ENCODE peak calls at places on chromosomes 11 and 22, in nine cellular contexts. Q, J, A, L, M, B, Y, T and F are unnamed samples.

GRCh38 chr22:26860233-26860765 is 202.9 kb downstream of the MIAT start:
- DNase-seq in Q (no peak), J (no peak), B (no peak), Y (no peak), M (no peak), A (no peak), T (no peak), L (no peak), F (no peak)

GRCh38 chr22:39417641-39418040 is 18.1 kb downstream of the TAB1 start:
- DNase-seq in T (no peak), Q (no peak), Y (no peak), J (no peak), M (no peak), A (no peak), L (no peak), B (no peak), F (no peak)

GRCh38 chr11:61254403-61255025 is 13.5 kb downstream of the PGA5 start:
- DNase-seq in B (peak), Q (peak), T (peak), J (peak), A (peak), M (no peak), L (peak), Y (no peak), F (peak)

GRCh38 chr11:71194702-71195101 is 57.7 kb downstream of the SHANK2 start:
- DNase-seq in T (no peak), M (no peak), A (no peak), L (no peak), J (no peak), Y (no peak), Q (no peak), B (no peak), F (no peak)

GRCh38 chr22:39185601-39186012 is 33.1 kb upstream of the CBX7 start:
- DNase-seq in M (no peak), A (no peak), B (no peak), L (no peak), T (no peak), Q (no peak), J (no peak), Y (peak), F (no peak)

GRCh38 chr11:91394718-91395414 is 829.8 kb upstream of the FAT3 start:
- DNase-seq in T (no peak), Q (no peak), L (no peak), Y (no peak), A (no peak), J (no peak), M (no peak), B (no peak), F (no peak)

GRCh38 chr11:128488471-128488870 is 98.9 kb downstream of the ETS1 start:
- DNase-seq in L (no peak), T (no peak), J (no peak), Q (no peak), A (peak), Y (no peak), M (peak), B (peak), F (no peak)

GRCh38 chr11:34316347-34317037 is 41.3 kb downstream of the ABTB2 start:
- DNase-seq in A (no peak), Q (no peak), T (no peak), L (no peak), M (no peak), J (no peak), B (no peak), Y (no peak), F (no peak)

GRCh38 chr11:74650498-74650897 is 58.1 kb downstream of the POLD3 start:
- DNase-seq in A (peak), L (no peak), Q (no peak), Y (no peak), J (no peak), M (no peak), T (no peak), B (peak), F (no peak)

GRCh38 chr11:64848779-64849599 is 4.5 kb upstream of the CDC42BPG start:
- DNase-seq in Y (no peak), L (no peak), J (peak), B (no peak), Q (no peak), M (no peak), A (no peak), T (no peak), F (no peak)

GRCh38 chr22:45192701-45193187 is 29.0 kb downstream of the NUP50 start:
- DNase-seq in J (peak), Y (no peak), T (no peak), L (no peak), Q (peak), M (no peak), A (no peak), B (no peak), F (no peak)

GRCh38 chr11:58832246-58832645 is 12.3 kb downstream of the GLYATL2 start:
- DNase-seq in L (no peak), A (no peak), Q (no peak), J (no peak), Y (no peak), M (no peak), B (no peak), T (no peak), F (no peak)

GRCh38 chr22:17013396-17014100 is 5.5 kb upstream of the GAB4 start:
- DNase-seq in Y (no peak), T (no peak), A (no peak), M (no peak), J (no peak), Q (no peak), B (no peak), L (no peak), F (no peak)

GRCh38 chr11:134416726-134417125 is 4.7 kb upstream of the B3GAT1 start:
- DNase-seq in Q (no peak), M (no peak), A (no peak), L (no peak), B (no peak), J (no peak), T (no peak), Y (no peak), F (no peak)

GRCh38 chr11:60891103-60891741 is 15.2 kb downstream of the PRPF19 start:
- DNase-seq in Q (peak), B (no peak), L (no peak), M (no peak), J (no peak), A (no peak), Y (no peak), T (no peak), F (no peak)

GRCh38 chr11:114354076-114354475 is 46.2 kb downstream of the C11orf71 start:
- DNase-seq in M (peak), Y (no peak), L (no peak), Q (no peak), A (no peak), J (no peak), B (peak), T (no peak), F (no peak)

GRCh38 chr11:82174610-82175009 is 559.1 kb downstream of the FAM181B start:
- DNase-seq in B (no peak), M (no peak), L (no peak), Q (no peak), Y (no peak), T (no peak), J (no peak), A (no peak), F (no peak)

GRCh38 chr11:81497202-81497804 is 1236.4 kb downstream of the FAM181B start:
- DNase-seq in Y (no peak), Q (peak), L (no peak), J (no peak), M (no peak), T (peak), B (peak), A (no peak), F (peak)

GRCh38 chr11:72321381-72321996 is 77.5 kb upstream of the PHOX2A start:
- DNase-seq in J (no peak), L (no peak), M (no peak), Y (no peak), B (no peak), T (no peak), A (no peak), Q (no peak), F (no peak)

GRCh38 chr11:30329150-30329940 is 6.4 kb downstream of the ARL14EP start:
- DNase-seq in J (no peak), T (no peak), Y (no peak), M (no peak), L (no peak), A (no peak), Q (no peak), B (no peak), F (no peak)

GRCh38 chr22:19167106-19167869 is 11.2 kb downstream of the SLC25A1 start:
- DNase-seq in B (no peak), M (no peak), J (no peak), Q (no peak), L (no peak), Y (no peak), A (no peak), T (no peak), F (no peak)

GRCh38 chr22:31272522-31273446 is 19.5 kb downstream of the PIK3IP1 start:
- DNase-seq in J (peak), A (peak), M (no peak), L (peak), Q (peak), T (no peak), Y (no peak), B (peak), F (peak)

GRCh38 chr22:36010090-36010489 is 18.5 kb downstream of the RBFOX2 start:
- DNase-seq in Q (peak), L (peak), Y (no peak), A (no peak), T (no peak), B (no peak), J (peak), M (no peak), F (peak)

GRCh38 chr22:38696606-38697005 is 4.1 kb downstream of the JOSD1 start:
- DNase-seq in Q (no peak), B (no peak), J (no peak), T (no peak), Y (no peak), L (no peak), A (peak), M (peak), F (no peak)

GRCh38 chr11:116454020-116454645 is 318.7 kb downstream of the BUD13 start:
- DNase-seq in Q (peak), T (no peak), B (no peak), Y (no peak), J (peak), A (no peak), L (peak), M (peak), F (peak)

GRCh38 chr11:44789466-44789865 is 62.7 kb downstream of the TSPAN18 start:
- DNase-seq in M (no peak), T (no peak), A (no peak), B (no peak), J (no peak), Y (no peak), Q (no peak), L (no peak), F (no peak)

GRCh38 chr22:19942071-19942885 is 660 bp upstream of the TXNRD2 start:
- DNase-seq in A (no peak), T (no peak), J (no peak), L (no peak), M (peak), Y (no peak), Q (no peak), B (no peak), F (no peak)

GRCh38 chr11:17613983-17614382 is 66.9 kb downstream of the OTOG start:
- DNase-seq in J (no peak), M (no peak), T (no peak), Y (no peak), B (no peak), L (no peak), Q (no peak), A (no peak), F (no peak)

GRCh38 chr11:17611049-17611448 is 64.0 kb downstream of the OTOG start:
- DNase-seq in A (no peak), B (no peak), Y (no peak), J (no peak), Q (no peak), M (no peak), L (no peak), T (no peak), F (no peak)

GRCh38 chr11:17611503-17612220 is 64.6 kb downstream of the OTOG start:
- DNase-seq in B (no peak), T (no peak), Y (no peak), M (no peak), J (no peak), A (no peak), Q (no peak), L (no peak), F (no peak)

GRCh38 chr11:17613428-17613962 is 66.4 kb downstream of the OTOG start:
- DNase-seq in Y (no peak), B (no peak), M (no peak), J (no peak), L (no peak), T (no peak), A (no peak), Q (no peak), F (no peak)

DNA sequence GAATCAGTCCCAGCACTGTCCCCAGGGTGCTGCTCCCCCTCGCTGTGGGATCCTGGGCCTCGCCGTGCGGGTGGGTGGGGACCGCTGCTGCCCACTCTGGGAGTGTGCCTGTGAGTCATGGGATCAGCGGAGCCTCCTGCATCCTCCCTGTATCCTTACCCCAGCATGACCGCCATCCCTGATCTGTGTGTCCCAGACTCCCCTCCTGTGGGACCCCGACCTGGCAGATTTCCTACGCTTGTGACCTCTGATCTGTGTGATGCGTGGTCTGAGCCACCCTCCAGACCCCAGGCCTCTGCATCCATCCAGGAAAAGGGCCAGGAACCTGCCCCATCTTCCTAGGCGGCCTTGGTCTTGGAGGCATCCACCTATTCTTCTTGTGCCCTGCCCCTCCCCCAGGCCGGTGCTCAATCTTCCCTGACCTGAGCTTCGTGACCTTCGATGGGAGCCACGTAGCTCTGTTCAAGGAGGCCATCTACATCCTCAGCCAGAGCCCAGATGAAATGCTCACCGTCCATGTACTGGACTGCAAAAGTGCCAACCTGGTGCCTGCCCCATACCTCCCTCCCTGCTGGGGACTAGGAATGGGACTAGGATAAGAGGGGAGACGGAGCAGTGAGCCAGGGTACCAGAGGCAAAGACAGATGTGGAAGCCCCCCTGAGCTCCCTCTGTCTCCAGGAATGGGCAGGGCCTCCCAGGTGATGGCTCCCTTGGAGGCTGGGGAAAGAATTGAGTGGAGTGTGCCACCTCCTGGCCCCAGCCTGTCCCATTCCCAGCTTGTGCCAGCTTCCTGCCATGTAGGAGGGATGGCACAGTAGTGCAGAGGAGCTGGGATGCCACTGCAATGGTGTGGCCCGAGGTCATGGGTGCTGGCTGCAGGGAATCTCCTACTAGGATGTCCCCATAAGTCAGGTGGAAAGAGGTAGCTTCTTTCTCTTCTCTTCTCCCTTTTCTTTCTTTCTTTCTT is 65.4 kb downstream of the OTOG start:
- DNase-seq in J (no peak), Y (no peak), A (no peak), Q (no peak), L (no peak), M (no peak), B (no peak), T (no peak), F (no peak)
- TF ChIP-seq CTCF in J (no peak), Y (no peak), A (no peak), Q (no peak), L (no peak), M (no peak), B (no peak), T (no peak), F (no peak)

GRCh38 chr11:118895093-118896039 is 11.7 kb downstream of the CXCR5 start:
- DNase-seq in L (no peak), T (no peak), Y (no peak), B (no peak), J (no peak), A (no peak), Q (no peak), M (no peak), F (no peak)
- TF ChIP-seq CTCF in L (no peak), T (no peak), Y (no peak), B (no peak), J (no peak), A (no peak), Q (no peak), M (no peak), F (no peak)

DNA sequence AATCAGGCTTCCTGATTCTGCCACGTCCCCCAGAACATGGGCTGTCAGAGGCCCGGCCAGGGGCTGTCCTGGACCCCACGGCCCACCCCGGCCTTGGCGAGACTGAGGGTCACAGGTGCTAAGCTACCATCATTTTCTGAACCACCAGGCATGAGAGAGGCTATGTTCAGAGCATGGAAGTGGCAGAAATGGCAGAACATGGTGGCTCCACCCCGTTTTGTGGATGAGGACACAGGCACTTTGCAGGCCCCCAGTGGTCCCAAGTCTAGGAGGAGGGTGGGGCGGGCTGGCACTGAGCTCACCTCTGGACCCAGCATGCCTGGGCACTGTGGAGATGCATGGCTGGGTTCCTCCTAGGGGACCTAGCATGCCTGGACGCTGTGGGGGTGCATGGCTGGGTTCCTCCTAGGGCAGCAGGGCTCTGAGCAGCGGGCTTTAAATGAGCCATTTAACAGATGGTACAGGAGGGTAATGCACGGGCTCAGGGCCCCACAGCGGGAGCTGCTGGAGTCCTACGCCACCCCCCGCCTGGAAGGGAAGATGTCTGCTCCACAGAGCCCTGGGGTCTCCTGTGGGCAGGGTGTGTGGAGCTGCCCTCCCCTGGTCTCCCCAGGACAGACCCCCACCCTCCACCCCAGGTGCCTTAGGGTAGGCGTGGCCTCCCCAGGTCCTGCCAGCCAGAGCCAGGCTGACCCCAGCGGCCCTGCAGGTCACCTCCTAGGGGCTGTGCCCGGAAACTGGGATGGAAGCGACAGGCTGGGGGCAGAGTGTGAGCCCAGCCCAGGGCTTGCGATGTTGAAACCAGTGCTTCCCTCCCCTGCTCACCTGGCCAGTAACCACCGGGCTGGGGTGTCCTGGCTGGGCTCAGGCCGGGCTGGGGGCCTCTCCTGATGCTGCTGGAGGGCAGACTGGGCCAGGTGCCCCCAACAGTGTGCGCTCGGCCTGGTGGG is 6.1 kb upstream of the MUC5AC start:
- DNase-seq in L (peak), Q (no peak), B (no peak), J (peak), Y (no peak), M (no peak), T (no peak), A (no peak), F (no peak)
- TF ChIP-seq CTCF in L (no peak), Q (no peak), B (no peak), J (no peak), Y (no peak), M (no peak), T (no peak), A (no peak), F (no peak)

GRCh38 chr22:43186272-43187170 is at the start of gene TTLL12:
- DNase-seq in A (no peak), B (no peak), Q (peak), Y (no peak), T (no peak), J (peak), L (peak), M (no peak), F (peak)
- TF ChIP-seq CTCF in A (no peak), B (no peak), Q (no peak), Y (no peak), T (no peak), J (no peak), L (no peak), M (no peak), F (no peak)

DNA sequence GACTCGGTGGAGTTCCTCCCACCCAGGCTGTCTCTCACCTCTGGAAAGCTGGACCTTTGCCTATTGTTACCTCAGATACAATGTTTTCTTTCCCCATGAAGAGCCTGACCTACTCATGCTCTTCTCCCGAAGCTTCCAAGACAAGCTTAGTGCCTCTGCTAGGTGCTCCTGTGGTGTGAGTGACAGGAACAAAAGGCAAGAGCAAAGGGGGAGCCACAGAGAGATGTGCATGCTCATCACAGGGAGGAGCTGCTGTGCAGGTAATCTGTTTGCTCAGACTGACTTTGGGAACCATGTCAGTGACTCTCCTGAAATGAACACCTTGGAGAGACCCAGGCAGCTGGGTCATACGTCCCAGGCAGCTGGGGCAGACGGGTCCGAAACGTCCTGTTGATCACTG is 53.6 kb upstream of the VSTM5 start:
- DNase-seq in L (no peak), Y (no peak), T (no peak), A (no peak), B (no peak), Q (no peak), J (peak), M (no peak), F (no peak)
- TF ChIP-seq CTCF in L (no peak), Y (no peak), T (no peak), A (no peak), B (no peak), Q (no peak), J (peak), M (no peak), F (no peak)

GRCh38 chr22:18068381-18068988 is 9.3 kb upstream of the PEX26 start:
- DNase-seq in L (no peak), Y (no peak), T (no peak), B (no peak), M (no peak), J (no peak), Q (peak), A (no peak), F (no peak)

GRCh38 chr22:18070041-18070440 is 7.7 kb upstream of the PEX26 start:
- DNase-seq in Y (no peak), M (no peak), B (no peak), J (no peak), L (no peak), T (no peak), A (no peak), Q (no peak), F (no peak)

GRCh38 chr22:18071968-18072310 is 5.9 kb upstream of the PEX26 start:
- DNase-seq in M (no peak), J (no peak), Y (no peak), Q (no peak), A (no peak), B (no peak), L (no peak), T (no peak), F (no peak)

GRCh38 chr22:18068991-18069390 is 8.8 kb upstream of the PEX26 start:
- DNase-seq in J (no peak), A (no peak), T (no peak), M (no peak), Y (no peak), Q (no peak), L (no peak), B (no peak), F (no peak)

GRCh38 chr22:18070556-18071306 is 7.1 kb upstream of the PEX26 start:
- DNase-seq in M (no peak), B (no peak), Q (no peak), T (no peak), Y (no peak), A (no peak), J (no peak), L (no peak), F (no peak)
- TF ChIP-seq CTCF in M (peak), B (peak), Q (peak), T (peak), Y (no peak), A (peak), J (peak), L (no peak), F (peak)

GRCh38 chr11:96426356-96427103 is 36.7 kb downstream of the JRKL start:
- DNase-seq in Q (peak), J (no peak), M (peak), A (peak), T (peak), L (no peak), Y (no peak), B (peak), F (peak)
- TF ChIP-seq CTCF in Q (peak), J (peak), M (peak), A (peak), T (peak), L (peak), Y (peak), B (peak), F (peak)